ENCODE peak calls at places on chromosomes 13 and 19, in five cellular contexts. A is fibroblast of the aortic adventitia, N is EL, X is WTC11, Q is mesothelial cell of epicardium. Z is an unnamed sample.

GRCh38 chr13:78413887-78414553 is 189.3 kb downstream of the POU4F1 start:
- DNase-seq in A (no peak), N (no peak), X (no peak), Q (no peak), Z (no peak)

GRCh38 chr19:1512671-1513491 is at the start of gene ADAMTSL5:
- DNase-seq in A (peak), N (peak), X (peak), Q (no peak), Z (no peak)

GRCh38 chr19:17889609-17890214 is 18.0 kb downstream of the SLC5A5 start:
- DNase-seq in A (peak), N (peak), X (peak), Q (peak), Z (no peak)

GRCh38 chr19:48726573-48726972 is 7.0 kb upstream of the MAMSTR start:
- DNase-seq in A (no peak), N (no peak), X (no peak), Q (no peak), Z (no peak)

GRCh38 chr19:38793671-38794070 is 4.7 kb downstream of the LGALS7B start:
- DNase-seq in A (no peak), N (no peak), X (no peak), Q (no peak), Z (no peak)

GRCh38 chr13:39773833-39774232 is 118.4 kb downstream of the COG6 start:
- DNase-seq in A (peak), N (peak), X (no peak), Q (no peak), Z (no peak)

GRCh38 chr13:51523082-51523518 is 61.2 kb upstream of the WDFY2 start:
- DNase-seq in A (peak), N (peak), X (no peak), Q (no peak), Z (peak)

GRCh38 chr13:22114630-22115311 is 443.9 kb downstream of the FGF9 start:
- DNase-seq in A (no peak), N (no peak), X (no peak), Q (no peak), Z (no peak)

GRCh38 chr13:39916330-39916729 is 260.9 kb downstream of the COG6 start:
- DNase-seq in A (no peak), N (no peak), X (no peak), Q (no peak), Z (no peak)

GRCh38 chr19:6108721-6109633 is 1.3 kb downstream of the RFX2 start:
- DNase-seq in A (peak), N (peak), X (peak), Q (peak), Z (peak)

GRCh38 chr19:3404324-3405260 is 38.2 kb downstream of the NFIC start:
- DNase-seq in A (peak), N (peak), X (no peak), Q (no peak), Z (peak)

GRCh38 chr13:29503041-29503837 is 92.2 kb downstream of the SLC7A1 start:
- DNase-seq in A (peak), N (no peak), X (peak), Q (no peak), Z (no peak)

GRCh38 chr13:27053902-27054595 is 117.6 kb downstream of the USP12 start:
- DNase-seq in A (peak), N (peak), X (no peak), Q (no peak), Z (no peak)

GRCh38 chr19:2429917-2430570 is 2.7 kb upstream of the TIMM13 start:
- DNase-seq in A (no peak), N (no peak), X (no peak), Q (no peak), Z (no peak)

GRCh38 chr13:106525865-106526264 is 9.6 kb downstream of the EFNB2 start:
- DNase-seq in A (no peak), N (no peak), X (no peak), Q (no peak), Z (no peak)

GRCh38 chr19:46731584-46731983 is 14.3 kb upstream of the FKRP start:
- DNase-seq in A (no peak), N (no peak), X (no peak), Q (no peak), Z (no peak)

GRCh38 chr19:18464646-18465045 is 26.7 kb upstream of the ISYNA1 start:
- DNase-seq in A (peak), N (peak), X (no peak), Q (no peak), Z (peak)

GRCh38 chr13:24716011-24716410 is 35.8 kb downstream of the ATP12A start:
- DNase-seq in A (no peak), N (no peak), X (no peak), Q (no peak), Z (no peak)

GRCh38 chr13:76991432-76991795 is 467 bp upstream of the CLN5 start:
- DNase-seq in A (no peak), N (peak), X (no peak), Q (no peak), Z (no peak)

GRCh38 chr13:48192536-48192935 is 40.5 kb upstream of the ITM2B start:
- DNase-seq in A (no peak), N (no peak), X (no peak), Q (no peak), Z (no peak)

GRCh38 chr19:35414442-35414841 is 33.6 kb upstream of the FFAR2 start:
- DNase-seq in A (no peak), N (no peak), X (no peak), Q (no peak), Z (no peak)

GRCh38 chr19:50646074-50646807 is 3.0 kb upstream of the C19orf81 start:
- DNase-seq in A (peak), N (peak), X (no peak), Q (no peak), Z (no peak)

GRCh38 chr13:44816701-44817684 is 172.3 kb downstream of the NUFIP1 start:
- DNase-seq in A (no peak), N (peak), X (no peak), Q (no peak), Z (no peak)

GRCh38 chr13:47474845-47475244 is 526.2 kb downstream of the SUCLA2 start:
- DNase-seq in A (no peak), N (no peak), X (no peak), Q (no peak), Z (no peak)

GRCh38 chr13:41812851-41813250 is 148.1 kb downstream of the VWA8 start:
- DNase-seq in A (no peak), N (no peak), X (no peak), Q (no peak), Z (no peak)